ENCODE peak calls at places on chromosomes 4 and X, in eight cellular contexts. One of them, this sample, is unnamed.
A peak's percentile ranks its signal among the peaks of the same experiment; 100 is the strongest.

GRCh38 chrX:26295425-26295824 is 79.5 kb downstream of the MAGEB5 start:
- DNase-seq in epithelial cell of esophagus: no peak
- DNase-seq in left lung: no peak
- DNase-seq in GM13976: no peak
- DNase-seq in bronchial epithelial cell: no peak
- DNase-seq in CD4-positive, alpha-beta T cell: no peak
- DNase-seq in psoas muscle: no peak
- DNase-seq in CD8-positive, alpha-beta T cell: no peak
- DNase-seq in this sample: no peak

GRCh38 chrX:41688154-41688553 is 619 bp upstream of the GPR34 start:
- DNase-seq in epithelial cell of esophagus: no peak
- DNase-seq in left lung: no peak
- DNase-seq in GM13976: no peak
- DNase-seq in bronchial epithelial cell: no peak
- DNase-seq in CD4-positive, alpha-beta T cell: no peak
- DNase-seq in psoas muscle: no peak
- DNase-seq in CD8-positive, alpha-beta T cell: no peak
- DNase-seq in this sample: no peak

GRCh38 chr4:81164623-81165416 is 50.2 kb downstream of the PRKG2 start:
- DNase-seq in epithelial cell of esophagus: peak; percentile 93
- DNase-seq in left lung: no peak
- DNase-seq in GM13976: no peak
- DNase-seq in bronchial epithelial cell: peak; percentile 100
- DNase-seq in CD4-positive, alpha-beta T cell: no peak
- DNase-seq in psoas muscle: no peak
- DNase-seq in CD8-positive, alpha-beta T cell: no peak
- DNase-seq in this sample: no peak

GRCh38 chr4:160129439-160129838 is 1026.6 kb downstream of the RAPGEF2 start:
- DNase-seq in epithelial cell of esophagus: peak; percentile 91
- DNase-seq in left lung: no peak
- DNase-seq in GM13976: no peak
- DNase-seq in bronchial epithelial cell: peak; percentile 92
- DNase-seq in CD4-positive, alpha-beta T cell: no peak
- DNase-seq in psoas muscle: no peak
- DNase-seq in CD8-positive, alpha-beta T cell: no peak
- DNase-seq in this sample: no peak

GRCh38 chrX:71081348-71082148 is 13.4 kb upstream of the SNX12 start:
- DNase-seq in epithelial cell of esophagus: peak; percentile 64
- DNase-seq in left lung: no peak
- DNase-seq in GM13976: peak; percentile 7
- DNase-seq in bronchial epithelial cell: peak; percentile 64
- DNase-seq in CD4-positive, alpha-beta T cell: no peak
- DNase-seq in psoas muscle: no peak
- DNase-seq in CD8-positive, alpha-beta T cell: no peak
- DNase-seq in this sample: no peak

GRCh38 chr4:11566440-11567022 is 137.8 kb upstream of the HS3ST1 start:
- DNase-seq in epithelial cell of esophagus: no peak
- DNase-seq in left lung: no peak
- DNase-seq in GM13976: no peak
- DNase-seq in bronchial epithelial cell: no peak
- DNase-seq in CD4-positive, alpha-beta T cell: no peak
- DNase-seq in psoas muscle: no peak
- DNase-seq in CD8-positive, alpha-beta T cell: no peak
- DNase-seq in this sample: no peak

GRCh38 chr4:84615355-84615754 is 32.4 kb downstream of the CDS1 start:
- DNase-seq in epithelial cell of esophagus: no peak
- DNase-seq in left lung: no peak
- DNase-seq in GM13976: no peak
- DNase-seq in bronchial epithelial cell: no peak
- DNase-seq in CD4-positive, alpha-beta T cell: no peak
- DNase-seq in psoas muscle: no peak
- DNase-seq in CD8-positive, alpha-beta T cell: no peak
- DNase-seq in this sample: no peak

GRCh38 chr4:141497627-141498026 is 138.8 kb upstream of the IL15 start:
- DNase-seq in epithelial cell of esophagus: peak; percentile 10
- DNase-seq in left lung: no peak
- DNase-seq in GM13976: peak; percentile 17
- DNase-seq in bronchial epithelial cell: peak; percentile 13
- DNase-seq in CD4-positive, alpha-beta T cell: no peak
- DNase-seq in psoas muscle: no peak
- DNase-seq in CD8-positive, alpha-beta T cell: no peak
- DNase-seq in this sample: no peak

GRCh38 chr4:133102612-133103409 is 46.3 kb upstream of the PCDH10 start:
- DNase-seq in epithelial cell of esophagus: no peak
- DNase-seq in left lung: no peak
- DNase-seq in GM13976: no peak
- DNase-seq in bronchial epithelial cell: no peak
- DNase-seq in CD4-positive, alpha-beta T cell: no peak
- DNase-seq in psoas muscle: no peak
- DNase-seq in CD8-positive, alpha-beta T cell: no peak
- DNase-seq in this sample: no peak

GRCh38 chr4:10022346-10023049 is 1.2 kb upstream of the SLC2A9 start:
- DNase-seq in epithelial cell of esophagus: peak; percentile 65
- DNase-seq in left lung: no peak
- DNase-seq in GM13976: no peak
- DNase-seq in bronchial epithelial cell: peak; percentile 51
- DNase-seq in CD4-positive, alpha-beta T cell: no peak
- DNase-seq in psoas muscle: no peak
- DNase-seq in CD8-positive, alpha-beta T cell: no peak
- DNase-seq in this sample: no peak

GRCh38 chr4:26451597-26451996 is 38.7 kb downstream of the CCKAR start:
- DNase-seq in epithelial cell of esophagus: no peak
- DNase-seq in left lung: no peak
- DNase-seq in GM13976: no peak
- DNase-seq in bronchial epithelial cell: no peak
- DNase-seq in CD4-positive, alpha-beta T cell: no peak
- DNase-seq in psoas muscle: no peak
- DNase-seq in CD8-positive, alpha-beta T cell: no peak
- DNase-seq in this sample: no peak

DNA sequence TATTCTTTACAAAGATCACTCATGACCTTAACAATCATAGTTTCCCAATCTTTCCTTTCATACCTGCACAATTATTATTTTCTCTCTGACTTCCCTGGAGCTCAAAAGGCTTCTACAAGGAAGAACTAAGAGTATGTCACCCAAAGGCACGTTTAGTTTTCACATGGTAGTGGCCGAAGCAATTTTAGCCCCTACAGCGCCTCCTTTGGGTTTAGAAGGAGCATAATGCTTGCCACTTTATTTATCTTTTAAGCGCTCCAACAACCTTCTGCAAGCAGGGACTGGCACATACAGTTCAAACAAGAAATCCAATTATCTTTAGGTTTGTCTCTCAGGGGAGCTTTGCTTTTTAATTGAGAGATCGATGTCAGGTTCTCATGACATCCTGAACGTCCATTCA is 42.0 kb upstream of the IGSF1 start:
- DNase-seq in epithelial cell of esophagus: no peak
- DNase-seq in left lung: no peak
- DNase-seq in GM13976: no peak
- DNase-seq in bronchial epithelial cell: no peak
- DNase-seq in CD4-positive, alpha-beta T cell: no peak
- DNase-seq in psoas muscle: no peak
- DNase-seq in CD8-positive, alpha-beta T cell: no peak
- DNase-seq in this sample: no peak
- TF ChIP-seq CTCF in epithelial cell of esophagus: no peak
- TF ChIP-seq CTCF in left lung: no peak
- TF ChIP-seq CTCF in GM13976: no peak
- TF ChIP-seq CTCF in bronchial epithelial cell: no peak
- TF ChIP-seq CTCF in CD4-positive, alpha-beta T cell: no peak
- TF ChIP-seq CTCF in psoas muscle: no peak
- TF ChIP-seq CTCF in CD8-positive, alpha-beta T cell: no peak
- TF ChIP-seq CTCF in this sample: no peak

DNA sequence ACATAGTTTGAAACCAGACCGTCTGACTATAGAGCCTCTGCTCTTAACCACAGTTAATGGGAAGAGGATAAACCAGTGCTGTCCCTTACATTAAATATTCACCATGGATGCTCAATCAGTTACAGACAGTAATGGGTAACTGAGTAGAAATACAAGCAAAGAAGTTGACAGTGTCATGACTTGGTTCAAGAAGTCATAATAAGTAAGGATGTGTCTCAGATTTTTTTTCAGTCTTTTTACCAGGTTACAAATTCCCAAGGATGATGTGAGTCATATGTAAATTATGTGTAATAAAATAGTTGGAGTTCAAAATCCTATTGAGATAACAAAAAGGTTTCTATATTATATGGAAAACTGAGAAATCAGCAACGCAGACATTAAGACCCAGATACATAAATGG is 31.1 kb downstream of the ZCCHC4 start:
- DNase-seq in epithelial cell of esophagus: no peak
- DNase-seq in left lung: no peak
- DNase-seq in GM13976: no peak
- DNase-seq in bronchial epithelial cell: peak; percentile 2
- DNase-seq in CD4-positive, alpha-beta T cell: no peak
- DNase-seq in psoas muscle: no peak
- DNase-seq in CD8-positive, alpha-beta T cell: no peak
- DNase-seq in this sample: no peak
- TF ChIP-seq CTCF in epithelial cell of esophagus: no peak
- TF ChIP-seq CTCF in left lung: no peak
- TF ChIP-seq CTCF in GM13976: no peak
- TF ChIP-seq CTCF in bronchial epithelial cell: no peak
- TF ChIP-seq CTCF in CD4-positive, alpha-beta T cell: no peak
- TF ChIP-seq CTCF in psoas muscle: no peak
- TF ChIP-seq CTCF in CD8-positive, alpha-beta T cell: no peak
- TF ChIP-seq CTCF in this sample: no peak

DNA sequence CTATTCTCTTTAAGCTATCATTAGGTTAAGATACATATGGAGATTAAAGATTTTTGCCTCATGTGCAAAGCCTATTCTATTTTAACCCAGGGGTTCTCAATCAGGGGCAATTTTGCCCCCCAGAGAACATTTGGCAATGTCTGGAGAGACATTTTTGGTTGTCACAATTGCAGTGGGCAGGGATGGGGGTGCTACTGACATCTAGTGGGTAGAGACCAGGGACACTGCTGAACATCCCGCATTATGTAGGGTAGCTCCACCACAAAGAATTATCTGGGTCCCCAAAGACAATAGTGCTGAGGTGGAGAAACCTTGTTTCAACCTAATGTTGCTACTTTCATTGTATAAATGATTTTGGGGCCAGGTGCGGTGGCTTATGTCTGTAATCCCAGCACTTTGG is 13.2 kb upstream of the CA5B start:
- DNase-seq in epithelial cell of esophagus: no peak
- DNase-seq in left lung: no peak
- DNase-seq in GM13976: no peak
- DNase-seq in bronchial epithelial cell: no peak
- DNase-seq in CD4-positive, alpha-beta T cell: no peak
- DNase-seq in psoas muscle: no peak
- DNase-seq in CD8-positive, alpha-beta T cell: no peak
- DNase-seq in this sample: no peak
- TF ChIP-seq CTCF in epithelial cell of esophagus: no peak
- TF ChIP-seq CTCF in left lung: no peak
- TF ChIP-seq CTCF in GM13976: no peak
- TF ChIP-seq CTCF in bronchial epithelial cell: no peak
- TF ChIP-seq CTCF in CD4-positive, alpha-beta T cell: no peak
- TF ChIP-seq CTCF in psoas muscle: no peak
- TF ChIP-seq CTCF in CD8-positive, alpha-beta T cell: no peak
- TF ChIP-seq CTCF in this sample: no peak

DNA sequence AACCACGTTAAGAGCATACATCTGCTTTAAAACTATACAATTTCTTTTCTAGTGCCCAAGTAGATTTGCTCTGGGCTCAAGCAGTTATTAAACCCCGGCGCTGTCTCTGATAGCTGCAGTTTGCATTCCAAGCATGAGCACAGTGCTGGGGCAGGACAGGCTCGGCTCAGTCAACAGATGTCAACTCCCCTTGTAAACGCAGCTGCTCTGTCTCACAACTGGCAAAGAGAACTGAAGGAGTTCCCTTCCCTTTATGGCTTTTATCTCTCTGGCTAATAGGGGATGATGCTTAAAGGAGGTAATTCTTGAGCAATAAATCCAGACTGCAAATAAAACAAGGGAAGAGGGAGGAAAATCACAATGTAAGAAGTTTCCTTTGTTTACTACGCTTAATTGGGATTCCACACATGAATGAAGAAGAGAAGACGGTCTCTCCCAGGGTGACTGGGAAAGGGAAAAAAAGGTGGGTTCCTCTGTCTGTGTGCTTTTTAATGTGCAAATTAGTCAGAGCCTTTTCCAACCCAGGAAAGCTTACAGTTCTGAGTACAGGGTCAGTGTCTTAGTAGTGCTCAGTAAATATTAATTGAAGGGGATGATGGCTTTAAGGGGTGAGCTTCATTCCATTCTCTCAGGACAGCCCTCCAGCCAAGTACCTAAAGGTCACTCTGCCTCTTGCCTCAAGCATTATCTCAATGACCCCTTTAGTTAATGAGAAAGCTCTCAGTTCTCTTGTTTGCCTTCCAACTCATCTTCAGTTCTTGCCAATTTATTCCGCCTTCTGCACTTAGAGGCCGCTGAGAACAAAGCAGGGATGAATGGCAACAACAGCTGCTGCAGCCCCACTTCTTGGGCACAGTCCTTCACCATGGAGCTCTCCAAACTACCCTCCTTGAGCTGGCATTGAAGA is 155.7 kb upstream of the JADE1 start:
- DNase-seq in epithelial cell of esophagus: no peak
- DNase-seq in left lung: no peak
- DNase-seq in GM13976: no peak
- DNase-seq in bronchial epithelial cell: no peak
- DNase-seq in CD4-positive, alpha-beta T cell: no peak
- DNase-seq in psoas muscle: no peak
- DNase-seq in CD8-positive, alpha-beta T cell: no peak
- DNase-seq in this sample: no peak
- TF ChIP-seq CTCF in epithelial cell of esophagus: no peak
- TF ChIP-seq CTCF in left lung: no peak
- TF ChIP-seq CTCF in GM13976: no peak
- TF ChIP-seq CTCF in bronchial epithelial cell: no peak
- TF ChIP-seq CTCF in CD4-positive, alpha-beta T cell: no peak
- TF ChIP-seq CTCF in psoas muscle: no peak
- TF ChIP-seq CTCF in CD8-positive, alpha-beta T cell: no peak
- TF ChIP-seq CTCF in this sample: no peak

This sample was measured in natural killer cell.